ENCODE peak calls at places on chromosomes 1 and 21, in six cellular contexts. B is WTC11, E is HCT116, M is GM12878, G is K562, Q is HepG2. F is an unnamed sample.
A peak's percentile ranks its signal among the peaks of the same experiment; 100 is the strongest.

GRCh38 chr1:203481186-203481585 is 5.6 kb downstream of the PRELP start:
- DNase-seq in G (no peak), E (no peak), Q (no peak), B (no peak), M (no peak), F (no peak)

GRCh38 chr1:26855636-26856035 is 7.3 kb upstream of the SFN start:
- DNase-seq in Q (no peak), M (no peak), B (no peak), E (no peak), G (no peak), F (no peak)

GRCh38 chr1:2946291-2946690 is 75.0 kb upstream of the ACTRT2 start:
- DNase-seq in E (no peak), M (no peak), B (peak; percentile 24), Q (no peak), G (no peak), F (no peak)

GRCh38 chr21:45972716-45973474 is 8.7 kb upstream of the COL6A1 start:
- DNase-seq in Q (no peak), G (no peak), B (no peak), M (no peak), E (no peak), F (peak; percentile 71)

GRCh38 chr1:19934336-19934735 is 10.9 kb upstream of the PLA2G2E start:
- DNase-seq in Q (no peak), M (no peak), B (no peak), G (no peak), E (no peak), F (no peak)

GRCh38 chr1:107551491-107551890 is 410.7 kb downstream of the NTNG1 start:
- DNase-seq in G (no peak), E (no peak), B (no peak), M (no peak), Q (no peak), F (no peak)

GRCh38 chr1:93751391-93752250 is 70.0 kb upstream of the BCAR3 start:
- DNase-seq in B (no peak), G (no peak), Q (no peak), M (no peak), E (no peak), F (no peak)

GRCh38 chr1:25895365-25895990 is 10.7 kb downstream of the STMN1 start:
- DNase-seq in M (no peak), G (peak; percentile 99), B (peak; percentile 94), E (peak; percentile 73), Q (peak; percentile 75), F (peak; percentile 79)

GRCh38 chr1:950881-951280 is 8.2 kb downstream of the NOC2L start:
- DNase-seq in G (no peak), Q (no peak), B (no peak), E (no peak), M (no peak), F (no peak)

GRCh38 chr1:113874017-113874879 is 2.7 kb upstream of the PTPN22 start:
- DNase-seq in M (peak; percentile 58), Q (peak; percentile 23), B (no peak), G (peak; percentile 31), E (peak; percentile 41), F (no peak)

GRCh38 chr1:9827558-9828185 is 3.9 kb upstream of the CLSTN1 start:
- DNase-seq in G (peak; percentile 57), B (peak; percentile 52), M (no peak), Q (no peak), E (no peak), F (no peak)

GRCh38 chr1:45446950-45447672 is 43.9 kb downstream of the TESK2 start:
- DNase-seq in Q (no peak), B (no peak), M (no peak), E (no peak), G (no peak), F (no peak)

GRCh38 chr21:40049031-40049958 is 182.1 kb downstream of the PCP4 start:
- DNase-seq in M (no peak), B (no peak), E (no peak), Q (no peak), G (no peak), F (no peak)

GRCh38 chr1:234999513-234999940 is 129.1 kb downstream of the TOMM20 start:
- DNase-seq in M (no peak), E (no peak), G (no peak), Q (no peak), B (no peak), F (no peak)

GRCh38 chr21:42343101-42343500 is 7.7 kb downstream of the TFF2 start:
- DNase-seq in B (no peak), E (no peak), Q (no peak), M (no peak), G (no peak), F (peak; percentile 36)
- TF ChIP-seq ATF3 in B (no peak), E (no peak), Q (no peak), M (no peak), G (no peak), F (no peak)

GRCh38 chr1:65510961-65511360 is 90.5 kb downstream of the LEPR start:
- DNase-seq in Q (no peak), B (no peak), E (no peak), M (no peak), G (no peak), F (no peak)
- TF ChIP-seq ATF3 in Q (no peak), B (no peak), E (no peak), M (no peak), G (no peak), F (no peak)

GRCh38 chr1:183914283-183914682 is 109.4 kb downstream of the RGL1 start:
- DNase-seq in M (no peak), G (no peak), Q (no peak), E (no peak), B (no peak), F (no peak)
- TF ChIP-seq ATF3 in M (no peak), G (no peak), Q (no peak), E (no peak), B (no peak), F (no peak)

GRCh38 chr1:230113230-230113604 is 46.2 kb downstream of the GALNT2 start:
- DNase-seq in B (no peak), E (no peak), Q (no peak), M (no peak), G (no peak), F (no peak)

GRCh38 chr1:230114245-230114651 is 47.2 kb downstream of the GALNT2 start:
- DNase-seq in E (no peak), G (no peak), Q (no peak), B (no peak), M (no peak), F (no peak)

GRCh38 chr1:230112131-230112701 is 45.2 kb downstream of the GALNT2 start:
- DNase-seq in E (no peak), B (no peak), Q (no peak), G (no peak), M (no peak), F (no peak)

GRCh38 chr1:230113605-230114241 is 46.7 kb downstream of the GALNT2 start:
- DNase-seq in E (no peak), Q (no peak), M (no peak), B (no peak), G (no peak), F (no peak)

GRCh38 chr1:230112782-230113181 is 45.7 kb downstream of the GALNT2 start:
- DNase-seq in Q (no peak), B (no peak), E (no peak), G (no peak), M (no peak), F (no peak)
- TF ChIP-seq ATF3 in Q (no peak), B (no peak), E (no peak), G (no peak), M (no peak), F (no peak)

DNA sequence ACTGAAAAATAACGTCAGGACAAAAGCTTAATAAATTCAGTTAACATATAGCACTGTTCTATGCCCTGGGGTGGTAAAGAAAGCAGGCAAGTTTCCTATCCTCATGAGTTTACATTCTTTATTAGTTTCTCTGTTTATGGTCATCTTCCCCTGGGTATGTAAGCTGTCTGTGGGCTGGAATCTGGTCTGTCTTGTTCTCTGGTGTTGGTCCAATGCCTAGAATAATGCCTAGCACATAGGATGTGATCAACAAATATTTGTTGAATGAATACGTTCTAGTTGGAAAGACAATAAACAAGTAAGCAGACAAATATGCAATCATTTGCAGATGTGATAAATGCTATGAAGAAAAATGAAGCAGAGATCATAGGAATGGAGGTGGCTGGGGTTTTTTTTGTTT is 7.2 kb upstream of the IGSF3 start:
- DNase-seq in E (no peak), G (no peak), Q (no peak), B (no peak), M (no peak), F (no peak)
- TF ChIP-seq ATF3 in E (no peak), G (no peak), Q (no peak), B (no peak), M (no peak), F (no peak)

GRCh38 chr1:74842726-74843125 is 109.8 kb downstream of the TYW3 start:
- DNase-seq in E (no peak), B (no peak), Q (no peak), G (no peak), M (no peak), F (no peak)

DNA sequence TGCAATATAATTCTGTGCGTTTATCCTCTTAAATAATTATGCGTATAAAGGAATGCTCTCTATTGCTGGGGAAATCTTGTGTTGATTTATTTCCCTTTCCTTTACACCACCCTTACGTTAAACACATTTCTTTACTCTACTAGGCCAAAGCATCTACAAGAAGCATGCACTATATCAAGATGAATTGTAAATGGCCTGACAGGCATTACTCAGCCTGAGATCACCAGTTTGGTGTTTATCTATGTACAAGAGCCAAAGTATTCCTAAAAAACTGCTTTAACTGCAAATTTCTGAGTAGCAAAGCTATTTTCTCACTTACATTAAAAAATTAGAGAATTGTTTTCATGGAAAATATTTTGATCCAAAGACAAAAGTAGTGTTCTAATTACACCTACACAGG is 114.8 kb downstream of the TYW3 start:
- DNase-seq in G (no peak), B (no peak), Q (no peak), E (no peak), M (no peak), F (no peak)
- TF ChIP-seq ATF3 in G (no peak), B (no peak), Q (no peak), E (no peak), M (no peak), F (no peak)

DNA sequence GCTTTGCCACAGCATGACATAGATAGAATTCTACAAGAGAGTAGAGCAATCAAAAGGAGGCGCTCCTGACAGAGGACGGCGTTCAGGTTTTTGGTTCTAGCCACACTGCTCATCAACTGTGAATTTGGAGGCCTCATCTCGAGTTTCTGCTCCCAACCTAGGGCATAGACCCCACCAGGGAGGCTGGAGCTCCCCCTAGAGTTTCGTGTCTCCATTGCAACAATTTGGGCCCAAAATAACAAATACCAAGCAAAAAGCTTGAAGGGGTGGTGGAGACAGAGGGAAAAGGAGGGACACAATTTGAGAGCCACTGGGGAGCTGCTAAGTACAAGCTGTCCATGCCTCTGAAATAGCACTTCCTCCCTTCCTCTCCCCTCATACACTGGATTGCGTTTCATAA is 297.0 kb downstream of the GPATCH2 start:
- DNase-seq in M (no peak), E (peak; percentile 7), B (peak; percentile 73), G (peak; percentile 32), Q (peak; percentile 10), F (peak; percentile 83)
- TF ChIP-seq ATF3 in M (no peak), E (no peak), B (no peak), G (no peak), Q (no peak), F (no peak)

GRCh38 chr1:171635661-171636060 is 13.6 kb downstream of the MYOCOS start:
- DNase-seq in B (no peak), G (no peak), Q (no peak), M (no peak), E (no peak), F (no peak)
- TF ChIP-seq ATF3 in B (no peak), G (no peak), Q (no peak), M (no peak), E (no peak), F (no peak)